ENCODE peak calls at places on chromosomes 11 and 22, in four cellular contexts. M is GM23338, Y is GM06990, P is SK-N-SH. J is an unnamed sample.

GRCh38 chr11:102513869-102514268 is 16.7 kb downstream of the MMP7 start:
- DNase-seq in M (no peak), Y (no peak), P (no peak), J (no peak)

GRCh38 chr11:65479184-65480145 is 19.4 kb upstream of the MALAT1 start:
- DNase-seq in M (peak), Y (no peak), P (peak), J (no peak)

GRCh38 chr22:26442086-26442756 is 13.2 kb downstream of the ASPHD2 start:
- DNase-seq in M (peak), Y (no peak), P (no peak), J (no peak)

GRCh38 chr11:2320591-2321310 is 18.9 kb downstream of the TSPAN32 start:
- DNase-seq in M (no peak), Y (no peak), P (no peak), J (no peak)

GRCh38 chr11:29750392-29750791 is 266.4 kb downstream of the KCNA4 start:
- DNase-seq in M (no peak), Y (no peak), P (no peak), J (no peak)

GRCh38 chr11:73648629-73649046 is 2.3 kb downstream of the PLEKHB1 start:
- DNase-seq in M (no peak), Y (no peak), P (no peak), J (no peak)

GRCh38 chr11:72684236-72684912 is 10.2 kb upstream of the PDE2A start:
- DNase-seq in M (peak), Y (peak), P (peak), J (peak)

GRCh38 chr11:94017446-94017845 is 3.7 kb upstream of the HEPHL1 start:
- DNase-seq in M (no peak), Y (no peak), P (no peak), J (no peak)

GRCh38 chr22:42932857-42933782 is 76.0 kb upstream of the ARFGAP3 start:
- DNase-seq in M (no peak), Y (peak), P (no peak), J (peak)

GRCh38 chr22:19178065-19178658 is 374 bp downstream of the SLC25A1 start:
- DNase-seq in M (peak), Y (peak), P (peak), J (no peak)

GRCh38 chr11:16605440-16605970 is 132.9 kb upstream of the C11orf58 start:
- DNase-seq in M (peak), Y (no peak), P (peak), J (no peak)

GRCh38 chr11:67302571-67303131 is 679 bp upstream of the SSH3 start:
- DNase-seq in M (peak), Y (no peak), P (no peak), J (no peak)

GRCh38 chr11:3956038-3956437 is 100.6 kb downstream of the STIM1 start:
- DNase-seq in M (no peak), Y (no peak), P (no peak), J (no peak)

GRCh38 chr11:3958301-3958700 is 102.8 kb downstream of the STIM1 start:
- DNase-seq in M (no peak), Y (no peak), P (no peak), J (no peak)

GRCh38 chr11:3956748-3957147 is 101.3 kb downstream of the STIM1 start:
- DNase-seq in M (no peak), Y (no peak), P (no peak), J (no peak)

GRCh38 chr11:3959015-3959917 is 103.8 kb downstream of the STIM1 start:
- DNase-seq in M (peak), Y (no peak), P (no peak), J (peak)

DNA sequence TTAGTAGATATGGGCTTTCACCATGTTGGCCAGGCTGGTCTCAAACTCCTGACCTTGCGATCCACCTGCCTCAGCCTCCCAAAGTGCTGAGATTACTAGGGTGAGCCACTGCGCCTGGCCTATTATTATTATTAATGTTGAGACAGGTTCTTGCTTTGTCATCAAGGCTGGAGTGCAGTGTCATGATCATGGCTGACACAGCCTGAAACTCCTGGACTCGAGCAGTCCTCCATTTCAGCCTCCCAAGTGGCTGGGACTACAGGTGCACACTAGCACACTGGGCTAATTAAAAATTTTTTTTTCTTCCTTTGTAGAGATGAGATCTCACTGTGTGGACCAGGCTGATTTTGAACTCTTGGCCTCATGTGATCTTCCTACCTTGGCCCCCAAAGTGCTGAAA is 102.0 kb downstream of the STIM1 start:
- DNase-seq in M (no peak), Y (no peak), P (no peak), J (no peak)
- TF ChIP-seq CTCF in M (no peak), Y (no peak), P (no peak), J (no peak)

GRCh38 chr11:18016789-18017188 is 3.9 kb upstream of the SERGEF start:
- DNase-seq in M (no peak), Y (no peak), P (no peak), J (no peak)
- TF ChIP-seq CTCF in M (no peak), Y (no peak), P (no peak), J (no peak)

GRCh38 chr22:33570110-33570509 is 350.2 kb downstream of the LARGE1 start:
- DNase-seq in M (peak), Y (no peak), P (no peak), J (no peak)

GRCh38 chr22:33569547-33569946 is 350.7 kb downstream of the LARGE1 start:
- DNase-seq in M (peak), Y (no peak), P (no peak), J (no peak)

GRCh38 chr22:33575041-33575440 is 345.2 kb downstream of the LARGE1 start:
- DNase-seq in M (no peak), Y (no peak), P (no peak), J (no peak)

GRCh38 chr22:33576205-33576604 is 344.1 kb downstream of the LARGE1 start:
- DNase-seq in M (no peak), Y (no peak), P (no peak), J (no peak)

DNA sequence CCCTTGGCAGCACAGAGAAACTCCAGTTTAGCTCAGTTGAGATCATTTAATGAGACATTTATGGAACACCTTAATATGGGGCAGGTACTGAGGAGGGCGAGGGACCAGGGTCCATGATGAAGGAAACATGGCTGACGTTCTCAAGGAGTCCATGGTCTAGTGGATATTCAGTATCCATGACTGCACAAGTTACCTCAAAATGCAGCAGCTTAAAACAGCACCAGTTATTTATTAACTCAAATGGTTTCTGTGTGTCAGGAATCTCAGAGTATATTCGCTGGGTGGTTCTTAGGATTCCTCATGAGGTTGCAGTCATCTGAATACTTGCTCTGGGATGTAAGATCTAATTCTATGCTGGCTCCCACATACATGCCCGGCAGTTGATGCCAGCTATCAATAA is 346.8 kb downstream of the LARGE1 start:
- DNase-seq in M (no peak), Y (no peak), P (no peak), J (no peak)
- TF ChIP-seq CTCF in M (no peak), Y (no peak), P (no peak), J (no peak)

GRCh38 chr22:29202231-29203192 is 3.2 kb upstream of the EMID1 start:
- DNase-seq in M (peak), Y (peak), P (peak), J (peak)
- TF ChIP-seq CTCF in M (peak), Y (peak), P (no peak), J (peak)

DNA sequence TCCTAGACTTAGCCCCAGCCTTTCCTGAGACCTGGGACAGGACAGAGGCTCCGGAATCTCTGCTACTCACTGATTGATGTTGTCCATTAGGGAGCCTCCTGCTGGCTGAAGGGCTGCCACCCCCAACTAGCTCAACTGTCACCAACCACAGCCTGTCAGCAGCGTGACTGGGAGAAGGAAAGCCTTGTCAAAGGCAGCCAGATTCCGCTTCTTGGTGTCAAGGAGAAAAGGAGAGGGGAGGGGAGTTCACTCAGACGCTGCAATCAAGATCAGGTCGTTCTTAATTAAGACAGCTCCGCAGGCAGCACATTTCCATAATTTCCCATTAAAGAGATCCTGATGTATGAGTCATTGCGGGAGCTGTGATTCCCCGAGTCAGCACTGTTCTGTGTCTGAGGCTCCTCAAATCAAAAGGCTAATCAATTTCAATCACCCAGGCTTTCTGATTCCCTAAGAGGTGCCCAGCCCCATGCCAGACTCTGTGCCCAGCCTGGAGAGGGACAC is 152.8 kb upstream of the ZBED5 start:
- DNase-seq in M (peak), Y (no peak), P (peak), J (peak)
- TF ChIP-seq CTCF in M (peak), Y (peak), P (peak), J (no peak)

DNA sequence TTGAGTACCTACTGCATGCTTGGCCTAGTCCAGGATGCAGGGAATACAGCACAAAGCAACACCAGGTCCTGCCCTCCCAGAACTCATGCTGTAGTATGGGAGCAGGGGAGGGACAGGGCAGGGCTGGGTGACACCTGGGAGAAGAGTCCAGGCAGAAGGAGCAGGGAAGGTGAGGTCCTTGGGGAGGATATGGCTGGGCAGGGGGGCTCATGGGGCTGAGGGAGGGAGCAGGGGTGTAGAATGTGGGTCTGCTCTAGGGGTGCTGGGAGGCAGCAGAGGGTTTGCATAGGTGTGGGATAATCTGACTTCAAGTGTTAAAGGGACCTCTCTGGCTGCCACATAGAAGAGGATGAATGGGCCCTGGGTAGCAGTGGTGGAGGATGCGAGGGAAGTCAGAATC is 4.8 kb downstream of the TOP3B start:
- DNase-seq in M (no peak), Y (no peak), P (no peak), J (no peak)
- TF ChIP-seq CTCF in M (no peak), Y (no peak), P (no peak), J (no peak)

GRCh38 chr11:469684-470667 is 19.9 kb downstream of the PTDSS2 start:
- DNase-seq in M (no peak), Y (no peak), P (peak), J (no peak)

GRCh38 chr11:468493-468892 is 18.4 kb downstream of the PTDSS2 start:
- DNase-seq in M (peak), Y (no peak), P (no peak), J (no peak)

GRCh38 chr11:465896-466538 is 15.9 kb downstream of the PTDSS2 start:
- DNase-seq in M (peak), Y (no peak), P (no peak), J (no peak)

GRCh38 chr11:471468-472145 is 21.5 kb downstream of the PTDSS2 start:
- DNase-seq in M (no peak), Y (no peak), P (no peak), J (no peak)

GRCh38 chr11:468036-468435 is 18.0 kb downstream of the PTDSS2 start:
- DNase-seq in M (no peak), Y (no peak), P (peak), J (no peak)
- TF ChIP-seq CTCF in M (no peak), Y (no peak), P (no peak), J (no peak)

DNA sequence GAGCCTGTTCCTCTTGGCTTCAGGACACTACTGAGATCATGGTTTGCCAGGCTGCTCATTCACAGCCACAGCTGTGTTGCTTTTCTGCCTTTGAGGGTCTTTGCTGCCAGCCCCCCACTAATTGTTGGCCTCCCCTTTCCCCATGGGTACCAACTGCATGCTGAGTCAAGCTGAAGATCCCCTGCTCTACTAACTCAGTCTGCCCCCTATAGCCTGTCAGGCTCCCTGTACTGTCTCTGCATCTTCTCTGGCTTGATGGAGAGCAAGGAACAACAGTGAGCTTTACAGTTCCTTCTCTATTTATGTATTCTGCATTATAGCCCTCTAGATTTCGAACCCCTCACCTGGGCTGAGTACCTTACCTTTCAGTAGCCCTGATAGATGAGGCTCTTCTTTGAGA is 257.6 kb upstream of the CADM1 start:
- DNase-seq in M (no peak), Y (no peak), P (no peak), J (no peak)
- TF ChIP-seq CTCF in M (peak), Y (no peak), P (no peak), J (no peak)

DNA sequence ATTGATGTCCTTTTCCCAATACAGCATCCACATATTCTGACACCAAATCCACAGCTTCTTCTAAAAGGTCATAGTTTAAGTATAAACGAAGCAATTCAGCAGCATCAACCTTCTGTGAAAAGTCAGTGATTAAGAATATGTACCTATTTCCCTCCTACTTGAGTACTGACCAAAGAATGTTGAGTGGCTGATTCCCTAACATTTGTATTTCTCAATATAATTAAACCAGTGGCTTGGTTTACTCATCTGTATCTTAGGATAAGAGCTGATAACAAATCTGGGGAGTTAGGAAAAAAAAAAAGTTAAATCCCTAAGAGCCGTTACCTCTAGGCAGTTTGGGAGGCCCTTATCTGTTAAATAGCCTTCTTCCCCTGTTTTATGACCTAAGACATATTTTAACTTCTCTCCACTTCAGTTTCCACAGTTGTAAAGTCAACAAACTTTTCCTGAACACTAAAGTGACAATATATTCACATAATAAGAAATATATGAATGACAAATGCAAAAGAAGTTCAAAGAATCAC is 16.0 kb upstream of the FNBP4 start:
- DNase-seq in M (no peak), Y (no peak), P (no peak), J (no peak)
- TF ChIP-seq CTCF in M (no peak), Y (no peak), P (no peak), J (no peak)

GRCh38 chr22:40518840-40519239 is 117.7 kb downstream of the MRTFA start:
- DNase-seq in M (no peak), Y (no peak), P (no peak), J (no peak)
- TF ChIP-seq CTCF in M (no peak), Y (no peak), P (no peak), J (no peak)